ENCODE peak calls at places on chromosomes 1 and 21, in eight cellular contexts. I, P, Z, J, D, S, Q and T are unnamed samples.

GRCh38 chr1:156652131-156652991 is 10.4 kb downstream of the BCAN start:
- DNase-seq in I (no peak), P (no peak), Z (no peak), J (no peak), D (no peak), S (no peak), Q (no peak), T (no peak)

GRCh38 chr1:27618341-27619067 is 14.6 kb upstream of the AHDC1 start:
- DNase-seq in I (no peak), P (no peak), Z (peak), J (no peak), D (no peak), S (no peak), Q (no peak), T (no peak)

GRCh38 chr1:116805398-116805797 is 51.2 kb downstream of the CD2 start:
- DNase-seq in I (no peak), P (no peak), Z (no peak), J (no peak), D (no peak), S (no peak), Q (no peak), T (no peak)

GRCh38 chr1:28775121-28775942 is 36.6 kb upstream of the OPRD1 start:
- DNase-seq in I (peak), P (peak), Z (peak), J (no peak), D (no peak), S (no peak), Q (peak), T (peak)

GRCh38 chr1:61647142-61647541 is 77.8 kb downstream of the TM2D1 start:
- DNase-seq in I (no peak), P (no peak), Z (no peak), J (no peak), D (no peak), S (no peak), Q (no peak), T (no peak)

GRCh38 chr1:241934181-241934815 is 23.3 kb upstream of the BECN2 start:
- DNase-seq in I (no peak), P (peak), Z (no peak), J (peak), D (peak), S (no peak), Q (no peak), T (no peak)

GRCh38 chr1:30417701-30418425 is 305.5 kb downstream of the MATN1 start:
- DNase-seq in I (no peak), P (no peak), Z (no peak), J (no peak), D (no peak), S (no peak), Q (no peak), T (no peak)

GRCh38 chr1:59026472-59026948 is 242.7 kb upstream of the JUN start:
- DNase-seq in I (no peak), P (no peak), Z (no peak), J (peak), D (no peak), S (no peak), Q (no peak), T (no peak)

GRCh38 chr21:39109596-39110210 is 73.5 kb downstream of the PSMG1 start:
- DNase-seq in I (no peak), P (no peak), Z (no peak), J (no peak), D (no peak), S (no peak), Q (no peak), T (no peak)

GRCh38 chr1:171794085-171794484 is 12.6 kb downstream of the METTL13 start:
- DNase-seq in I (no peak), P (no peak), Z (no peak), J (no peak), D (peak), S (no peak), Q (no peak), T (no peak)